ENCODE peak calls at places on chromosomes 7 and 10, in ten cellular contexts. C, Q, Y, O, S, M, W, B, R and Z are unnamed samples.
A peak's percentile ranks its signal among the peaks of the same experiment; 100 is the strongest.

GRCh38 chr7:33601884-33602283 is 303.5 kb upstream of the BMPER start:
- DNase-seq in R (no peak), S (no peak), C (no peak), Q (no peak), B (no peak), M (no peak), O (no peak), W (no peak), Y (no peak), Z (no peak)

GRCh38 chr7:102093599-102094001 is 193.1 kb upstream of the SH2B2 start:
- DNase-seq in Y (no peak), Q (no peak), B (no peak), S (no peak), R (no peak), M (no peak), O (no peak), W (no peak), C (no peak), Z (no peak)

GRCh38 chr10:131591936-131592335 is 280.4 kb upstream of the TCERG1L start:
- DNase-seq in B (no peak), Y (no peak), S (no peak), M (no peak), C (no peak), W (no peak), R (no peak), O (no peak), Q (no peak), Z (no peak)

GRCh38 chr7:35801392-35802101 is 690 bp downstream of the SEPTIN7 start:
- DNase-seq in R (peak; percentile 51), W (peak; percentile 57), C (peak; percentile 89), S (peak; percentile 79), O (peak; percentile 63), B (peak; percentile 68), M (peak; percentile 74), Y (peak; percentile 48), Q (peak; percentile 68), Z (peak; percentile 57)

GRCh38 chr10:79149662-79150443 is 81.1 kb downstream of the ZMIZ1 start:
- DNase-seq in B (peak; percentile 65), O (peak; percentile 29), R (no peak), S (peak; percentile 54), Y (no peak), Q (peak; percentile 83), M (peak; percentile 93), C (peak; percentile 96), W (peak; percentile 28), Z (peak; percentile 76)

GRCh38 chr7:11193131-11193867 is 219.6 kb downstream of the PHF14 start:
- DNase-seq in Q (no peak), M (no peak), Y (peak; percentile 84), O (no peak), C (peak; percentile 72), R (no peak), W (no peak), B (peak; percentile 45), S (no peak), Z (no peak)

GRCh38 chr7:64562246-64562620 is 638 bp downstream of the ZNF680 start:
- DNase-seq in M (no peak), S (no peak), C (no peak), O (no peak), B (no peak), Q (no peak), Y (no peak), W (no peak), R (no peak), Z (no peak)

GRCh38 chr7:156650042-156650441 is 9.5 kb downstream of the RNF32 start:
- DNase-seq in Q (no peak), B (no peak), O (no peak), M (peak; percentile 67), W (no peak), R (no peak), Y (peak; percentile 9), S (peak; percentile 13), C (peak; percentile 43), Z (no peak)

GRCh38 chr7:80277434-80278427 is 143.1 kb downstream of the GNAI1 start:
- DNase-seq in O (no peak), S (no peak), B (peak; percentile 81), R (no peak), Q (no peak), W (no peak), C (peak; percentile 49), M (peak; percentile 91), Y (no peak), Z (no peak)

GRCh38 chr7:127525866-127526456 is 59.4 kb downstream of the GCC1 start:
- DNase-seq in O (no peak), S (no peak), B (no peak), Q (no peak), C (no peak), M (no peak), W (no peak), Y (peak; percentile 8), R (no peak), Z (no peak)

GRCh38 chr10:91592282-91593020 is 40.4 kb downstream of the PPP1R3C start:
- DNase-seq in R (no peak), W (no peak), S (no peak), O (no peak), C (no peak), B (no peak), Q (no peak), M (no peak), Y (peak; percentile 38), Z (no peak)

GRCh38 chr7:220151-220841 is 27.9 kb downstream of the FAM20C start:
- DNase-seq in Y (peak; percentile 18), M (peak; percentile 90), C (peak; percentile 23), B (no peak), R (no peak), Q (no peak), S (no peak), W (no peak), O (no peak), Z (no peak)

GRCh38 chr10:27743736-27744477 is 1.7 kb downstream of the MKX start:
- DNase-seq in S (no peak), C (peak; percentile 69), R (peak; percentile 1), Y (peak; percentile 20), W (no peak), B (peak; percentile 19), O (no peak), M (peak; percentile 10), Q (peak; percentile 28), Z (no peak)

GRCh38 chr10:74891048-74891447 is 64.6 kb downstream of the KAT6B start:
- DNase-seq in Q (no peak), O (no peak), W (no peak), B (no peak), Y (no peak), R (no peak), S (no peak), C (no peak), M (no peak), Z (no peak)

GRCh38 chr7:139827042-139827441 is 2.0 kb upstream of the TBXAS1 start:
- DNase-seq in C (no peak), Y (peak; percentile 12), R (no peak), M (peak; percentile 34), O (no peak), B (no peak), Q (no peak), W (no peak), S (peak; percentile 47), Z (no peak)

GRCh38 chr10:102420810-102421644 is at the start of gene FBXL15:
- DNase-seq in S (peak; percentile 98), W (peak; percentile 96), B (peak; percentile 97), M (peak; percentile 96), Q (peak; percentile 97), R (peak; percentile 89), C (peak; percentile 98), O (peak; percentile 92), Y (peak; percentile 95), Z (peak; percentile 96)

GRCh38 chr10:114511875-114512274 is 107.6 kb upstream of the AFAP1L2 start:
- DNase-seq in R (no peak), O (no peak), C (no peak), S (no peak), M (no peak), Q (no peak), W (no peak), B (no peak), Y (no peak), Z (no peak)

GRCh38 chr10:111030042-111030750 is 46.6 kb upstream of the ADRA2A start:
- DNase-seq in Y (no peak), M (no peak), Q (no peak), S (peak; percentile 27), C (peak; percentile 7), R (no peak), B (no peak), O (no peak), W (no peak), Z (peak; percentile 15)

GRCh38 chr7:104553074-104553473 is 224.7 kb downstream of the LHFPL3 start:
- DNase-seq in Q (no peak), Y (no peak), B (no peak), O (no peak), S (no peak), W (no peak), R (no peak), C (no peak), M (no peak), Z (no peak)

GRCh38 chr10:89347706-89348457 is 20.1 kb downstream of the IFIT3 start:
- DNase-seq in Q (no peak), C (no peak), W (no peak), R (no peak), B (no peak), O (no peak), S (no peak), M (peak; percentile 73), Y (no peak), Z (no peak)

GRCh38 chr7:152336754-152337368 is 98.9 kb downstream of the KMT2C start:
- DNase-seq in Q (peak; percentile 35), Y (peak; percentile 10), R (no peak), O (peak; percentile 4), M (peak; percentile 58), B (peak; percentile 57), S (peak; percentile 52), W (no peak), C (peak; percentile 71), Z (peak; percentile 35)

GRCh38 chr10:9848981-9849380 is 1168.7 kb upstream of the CELF2 start:
- DNase-seq in W (no peak), B (no peak), Q (no peak), R (no peak), O (no peak), C (no peak), S (no peak), Y (no peak), M (peak; percentile 13), Z (no peak)

GRCh38 chr10:30056767-30057355 is 2.5 kb downstream of the JCAD start:
- DNase-seq in S (no peak), R (no peak), O (no peak), C (no peak), Y (no peak), B (no peak), W (no peak), M (no peak), Q (no peak), Z (no peak)

GRCh38 chr7:121529003-121529402 is 132.9 kb upstream of the FAM3C start:
- DNase-seq in S (no peak), Q (no peak), Y (no peak), W (no peak), B (no peak), C (peak; percentile 37), R (no peak), M (no peak), O (no peak), Z (no peak)

GRCh38 chr7:17625038-17625437 is 315.3 kb downstream of the SNX13 start:
- DNase-seq in S (no peak), M (peak; percentile 87), B (peak; percentile 83), W (no peak), O (no peak), C (peak; percentile 92), Y (no peak), R (no peak), Q (no peak), Z (no peak)

GRCh38 chr10:119522747-119523426 is 19.6 kb downstream of the RGS10 start:
- DNase-seq in B (no peak), O (no peak), R (no peak), C (no peak), S (no peak), W (no peak), Y (no peak), Q (no peak), M (peak; percentile 74), Z (no peak)

GRCh38 chr10:4201866-4202825 is 417.1 kb upstream of the KLF6 start:
- DNase-seq in C (peak; percentile 70), M (no peak), O (no peak), Q (no peak), S (no peak), R (no peak), B (no peak), W (no peak), Y (no peak), Z (no peak)

GRCh38 chr10:109906346-109906745 is 17.0 kb downstream of the XPNPEP1 start:
- DNase-seq in Y (no peak), C (no peak), M (no peak), Q (no peak), R (no peak), B (no peak), S (no peak), W (no peak), O (no peak), Z (no peak)